ENCODE peak calls at places on chromosomes 7 and 10, in seven cellular contexts. J is stomach; A is H9; H is CD4-positive, alpha-beta memory T cell; W is IMR-90; U is neural progenitor cell; X is CD8-positive, alpha-beta T cell. E is an unnamed sample. For H3K4me1, the result is how much of the 10 kb centered on the place peaks cover.

GRCh38 chr10:103663802-103664201 is 170.3 kb downstream of the NEURL1 start:
- DNase-seq in A (no peak), X (no peak), H (no peak), W (no peak), U (no peak), J (peak), E (no peak)

GRCh38 chr10:113007343-113007771 is 57.3 kb downstream of the TCF7L2 start:
- DNase-seq in W (no peak), J (no peak), A (no peak), U (no peak), H (peak), X (peak), E (no peak)

GRCh38 chr10:95266674-95267095 is 24.1 kb downstream of the PDLIM1 start:
- DNase-seq in W (peak), H (no peak), A (no peak), U (peak), J (no peak), X (no peak), E (peak)

GRCh38 chr10:108424656-108425055 is 1260.2 kb upstream of the SORCS1 start:
- DNase-seq in W (peak), J (no peak), X (no peak), U (no peak), A (no peak), H (no peak), E (no peak)

GRCh38 chr7:120942861-120943260 is 7.7 kb upstream of the ING3 start:
- DNase-seq in W (no peak), H (no peak), J (no peak), A (no peak), U (no peak), X (no peak), E (no peak)

GRCh38 chr10:128642502-128642901 is 516.3 kb upstream of the MKI67 start:
- DNase-seq in J (no peak), H (no peak), X (no peak), W (no peak), U (no peak), A (no peak), E (no peak)

GRCh38 chr10:99983280-99983988 is 26.3 kb downstream of the DNMBP start:
- DNase-seq in H (no peak), J (no peak), U (no peak), X (no peak), W (peak), A (no peak), E (no peak)

GRCh38 chr7:114173170-114173569 is 241.4 kb upstream of the FOXP2 start:
- DNase-seq in A (no peak), J (no peak), U (no peak), H (no peak), X (no peak), W (no peak), E (no peak)

GRCh38 chr7:154879629-154880028 is 123.3 kb downstream of the PAXIP1 start:
- DNase-seq in U (no peak), H (no peak), W (no peak), A (no peak), X (no peak), J (peak), E (no peak)

GRCh38 chr7:136912339-136912738 is 43.9 kb downstream of the CHRM2 start:
- DNase-seq in X (no peak), J (no peak), W (no peak), A (no peak), H (no peak), U (no peak), E (no peak)

GRCh38 chr10:113487154-113487553 is 65.7 kb upstream of the HABP2 start:
- DNase-seq in A (no peak), J (no peak), W (no peak), U (no peak), X (no peak), H (no peak), E (no peak)

GRCh38 chr7:139762886-139763285 is 14.9 kb downstream of the HIPK2 start:
- DNase-seq in J (no peak), X (no peak), A (no peak), W (peak), H (no peak), U (no peak), E (no peak)

GRCh38 chr7:159097661-159098423 is 46.8 kb downstream of the VIPR2 start:
- DNase-seq in J (peak), H (no peak), U (peak), A (peak), X (no peak), W (no peak), E (no peak)

GRCh38 chr10:59995862-59996261 is 89.5 kb upstream of the CCDC6 start:
- DNase-seq in A (no peak), H (no peak), J (no peak), W (no peak), X (no peak), U (no peak), E (peak)

GRCh38 chr7:66205736-66206080 is 574 bp downstream of the TPST1 start:
- DNase-seq in U (peak), X (no peak), W (no peak), J (no peak), A (peak), H (no peak), E (no peak)

GRCh38 chr7:157702311-157703023 is 365.7 kb downstream of the DNAJB6 start:
- DNase-seq in J (peak), W (no peak), U (no peak), A (no peak), H (no peak), X (no peak), E (no peak)

GRCh38 chr7:111107576-111107975 is 16.6 kb downstream of the LRRN3 start:
- DNase-seq in W (peak), U (no peak), A (no peak), J (no peak), X (no peak), H (no peak), E (no peak)

GRCh38 chr7:114082934-114083647 is 164.3 kb upstream of the PPP1R3A start:
- DNase-seq in W (no peak), X (no peak), J (no peak), A (peak), H (no peak), U (peak), E (no peak)

GRCh38 chr7:124276005-124276606 is 243.2 kb upstream of the TMEM229A start:
- DNase-seq in A (peak), U (peak), H (no peak), W (peak), X (no peak), J (no peak), E (peak)

GRCh38 chr10:852386-852785 is 79.1 kb downstream of the LARP4B start:
- DNase-seq in H (no peak), X (no peak), U (no peak), A (no peak), J (no peak), W (no peak), E (no peak)

GRCh38 chr7:27097686-27098492 is 2.1 kb upstream of the HOXA1 start:
- DNase-seq in W (peak), A (no peak), J (no peak), X (no peak), H (no peak), U (peak), E (peak)

GRCh38 chr7:141585592-141586510 is 34.6 kb downstream of the AGK start:
- DNase-seq in W (peak), U (no peak), A (no peak), X (no peak), H (no peak), J (no peak), E (peak)

GRCh38 chr7:23055582-23056178 is 41.8 kb upstream of the HYCC1 start:
- DNase-seq in H (peak), J (peak), X (peak), W (peak), A (peak), U (peak), E (peak)

GRCh38 chr10:83522456-83522855 is 616.9 kb upstream of the GHITM start:
- DNase-seq in U (no peak), J (no peak), A (no peak), H (no peak), W (no peak), X (no peak), E (no peak)

GRCh38 chr10:126474031-126474430 is 85.8 kb upstream of the ADAM12 start:
- DNase-seq in A (no peak), H (no peak), U (no peak), J (no peak), X (no peak), W (no peak), E (no peak)

GRCh38 chr7:36820527-36821170 is 96.4 kb upstream of the AOAH start:
- DNase-seq in W (no peak), U (no peak), A (no peak), X (no peak), H (no peak), J (no peak), E (peak)

GRCh38 chr7:66016131-66016461 is 34.1 kb upstream of the GUSB start:
- DNase-seq in U (no peak), J (no peak), W (peak), X (no peak), A (no peak), H (no peak), E (peak)

GRCh38 chr7:17696422-17696821 is 243.9 kb downstream of the SNX13 start:
- DNase-seq in J (no peak), H (no peak), W (peak), X (no peak), A (no peak), U (no peak), E (peak)

GRCh38 chr7:24920702-24921679 is 59.0 kb downstream of the OSBPL3 start:
- DNase-seq in W (no peak), U (peak), J (peak), X (no peak), A (no peak), H (no peak), E (peak)

GRCh38 chr10:89793649-89794254 is 92.4 kb downstream of the KIF20B start:
- DNase-seq in J (no peak), W (peak), U (peak), X (no peak), H (peak), A (peak), E (peak)

GRCh38 chr7:26367219-26367711 is 75.6 kb downstream of the SNX10 start:
- DNase-seq in H (no peak), J (no peak), X (no peak), U (no peak), A (no peak), W (no peak), E (no peak)

DNA sequence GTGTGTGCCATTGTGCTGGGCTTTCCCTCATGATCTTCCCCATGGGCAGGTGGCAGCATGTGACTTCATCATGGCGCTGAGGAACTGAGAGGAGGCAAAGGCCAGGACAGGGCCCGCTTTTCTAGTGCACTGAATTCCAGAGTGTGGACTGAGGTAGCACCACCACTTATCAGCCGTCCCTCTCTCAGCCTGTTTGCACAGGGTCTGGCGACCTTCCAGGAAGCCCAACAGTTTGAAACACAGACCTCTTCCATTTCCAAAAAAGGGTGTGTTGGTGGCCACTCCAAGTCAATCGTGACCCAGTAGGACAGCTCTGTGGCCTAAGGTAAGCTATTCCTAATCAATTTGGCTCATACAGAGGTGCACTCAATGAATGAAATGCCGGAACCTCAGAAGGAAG is 4.4 kb downstream of the DNAJC30 start:
- DNase-seq in U (no peak), J (no peak), X (no peak), H (no peak), W (no peak), A (no peak), E (no peak)
- H3K4me1 ChIP-seq in U (under half), J (under half), X (under half), H (under half), W (under half), A (under half), E (under half)

GRCh38 chr7:74482629-74483401 is 29.1 kb downstream of the GTF2IRD1 start:
- DNase-seq in U (no peak), W (peak), A (no peak), H (no peak), J (no peak), X (no peak), E (no peak)

GRCh38 chr7:74480861-74481417 is 27.2 kb downstream of the GTF2IRD1 start:
- DNase-seq in H (no peak), X (no peak), J (peak), A (no peak), W (peak), U (no peak), E (peak)

GRCh38 chr7:74481458-74482324 is 28.0 kb downstream of the GTF2IRD1 start:
- DNase-seq in J (no peak), H (no peak), W (peak), A (no peak), X (no peak), U (no peak), E (no peak)

GRCh38 chr7:74485611-74486010 is 31.9 kb downstream of the GTF2IRD1 start:
- DNase-seq in H (no peak), W (no peak), X (no peak), A (no peak), J (no peak), U (no peak), E (no peak)

GRCh38 chr7:74483402-74484336 is 30.0 kb downstream of the GTF2IRD1 start:
- DNase-seq in W (peak), U (no peak), A (no peak), X (no peak), J (no peak), H (no peak), E (no peak)
- H3K4me1 ChIP-seq in W (under half), U (under half), A (under half), X (under half), J (under half), H (under half), E (under half)

GRCh38 chr10:97628228-97628627 is 5.1 kb downstream of the MORN4 start:
- DNase-seq in A (no peak), W (no peak), U (no peak), X (no peak), H (no peak), J (no peak), E (no peak)

GRCh38 chr10:97618733-97619132 is 14.6 kb downstream of the MORN4 start:
- DNase-seq in H (no peak), W (no peak), X (no peak), A (no peak), J (no peak), U (no peak), E (no peak)

GRCh38 chr10:97627731-97628130 is 5.6 kb downstream of the MORN4 start:
- DNase-seq in A (no peak), H (no peak), W (no peak), U (no peak), J (no peak), X (no peak), E (no peak)

GRCh38 chr10:97618285-97618684 is 15.0 kb downstream of the MORN4 start:
- DNase-seq in A (no peak), U (no peak), X (no peak), J (no peak), H (no peak), W (no peak), E (no peak)

GRCh38 chr10:97623277-97623676 is 10.0 kb downstream of the MORN4 start:
- DNase-seq in X (no peak), J (no peak), H (no peak), A (no peak), W (no peak), U (no peak), E (no peak)
- H3K4me1 ChIP-seq in X (under half), J (under half), H (under half), A (under half), W (under half), U (under half), E (under half)

DNA sequence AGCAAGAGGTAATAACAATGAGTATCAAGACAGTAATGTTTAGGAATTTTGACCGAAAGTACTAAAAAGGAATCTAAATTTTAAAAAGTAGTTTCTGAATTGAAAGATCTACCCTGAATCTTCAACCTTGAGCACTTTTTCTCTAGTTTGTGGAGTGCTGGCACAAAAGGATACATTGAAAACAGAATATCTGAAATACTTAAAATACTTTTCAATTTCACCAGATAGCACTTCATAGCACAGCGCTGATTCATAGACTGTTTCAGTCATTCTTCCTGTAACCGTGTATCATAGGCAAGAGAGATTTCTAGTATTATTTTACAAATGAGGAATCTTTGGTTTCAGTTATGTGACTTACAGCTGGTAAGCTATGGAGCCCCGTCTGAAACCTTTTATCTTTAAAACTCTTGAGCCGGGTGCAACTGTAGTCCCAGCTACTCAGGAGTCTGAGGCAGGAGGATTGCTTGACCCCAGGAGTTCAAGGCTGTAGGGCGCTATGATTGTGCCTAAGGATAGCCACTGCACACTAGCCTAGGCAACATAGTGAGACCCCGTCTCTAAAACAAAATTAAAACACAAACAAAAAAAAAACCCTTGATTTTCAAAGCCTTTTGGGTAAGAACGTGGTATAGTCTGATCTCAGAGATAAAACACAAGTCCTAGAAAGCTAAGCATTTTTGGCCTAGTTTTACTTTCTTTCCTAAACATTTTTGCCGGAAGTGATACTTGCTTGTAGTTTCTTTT is 35.1 kb downstream of the FHIP2A start:
- DNase-seq in U (no peak), J (no peak), A (no peak), X (no peak), W (peak), H (peak), E (peak)
- H3K4me1 ChIP-seq in U (under half), J (under half), A (under half), X (under half), W (under half), H (under half), E (under half)

GRCh38 chr7:29340691-29341090 is 146.1 kb downstream of the CHN2 start:
- DNase-seq in W (no peak), J (no peak), U (no peak), H (no peak), X (no peak), A (no peak), E (no peak)

GRCh38 chr7:29335188-29336083 is 140.9 kb downstream of the CHN2 start:
- DNase-seq in H (no peak), X (no peak), W (no peak), A (no peak), U (no peak), J (no peak), E (no peak)

GRCh38 chr7:29336851-29337627 is 142.5 kb downstream of the CHN2 start:
- DNase-seq in H (no peak), U (no peak), A (no peak), X (peak), W (no peak), J (no peak), E (no peak)

GRCh38 chr7:29341156-29341555 is 146.6 kb downstream of the CHN2 start:
- DNase-seq in X (no peak), H (no peak), J (no peak), A (no peak), W (no peak), U (no peak), E (no peak)

GRCh38 chr7:29337628-29338116 is 143.1 kb downstream of the CHN2 start:
- DNase-seq in U (no peak), W (no peak), J (no peak), X (peak), A (no peak), H (peak), E (no peak)
- H3K4me1 ChIP-seq in U (under half), W (under half), J (under half), X (under half), A (under half), H (under half), E (under half)

GRCh38 chr7:107949443-107949935 is 53.5 kb downstream of the LAMB1 start:
- DNase-seq in J (no peak), U (no peak), A (no peak), X (no peak), H (no peak), W (no peak), E (no peak)
- H3K4me1 ChIP-seq in J (under half), U (under half), A (under half), X (under half), H (under half), W (under half), E (under half)

GRCh38 chr10:97319671-97320479 is 804 bp downstream of the FRAT1 start:
- DNase-seq in U (peak), A (peak), X (peak), W (no peak), J (peak), H (peak), E (peak)

GRCh38 chr10:97321807-97322195 is 2.7 kb downstream of the FRAT1 start:
- DNase-seq in U (peak), H (no peak), W (no peak), J (no peak), A (peak), X (no peak), E (no peak)

GRCh38 chr10:97318772-97319651 is at the start of gene FRAT1:
- DNase-seq in H (peak), W (peak), A (peak), J (peak), U (peak), X (peak), E (peak)

GRCh38 chr10:97320480-97321031 is 1.5 kb downstream of the FRAT1 start:
- DNase-seq in J (peak), U (no peak), H (no peak), W (no peak), A (peak), X (peak), E (no peak)

DNA sequence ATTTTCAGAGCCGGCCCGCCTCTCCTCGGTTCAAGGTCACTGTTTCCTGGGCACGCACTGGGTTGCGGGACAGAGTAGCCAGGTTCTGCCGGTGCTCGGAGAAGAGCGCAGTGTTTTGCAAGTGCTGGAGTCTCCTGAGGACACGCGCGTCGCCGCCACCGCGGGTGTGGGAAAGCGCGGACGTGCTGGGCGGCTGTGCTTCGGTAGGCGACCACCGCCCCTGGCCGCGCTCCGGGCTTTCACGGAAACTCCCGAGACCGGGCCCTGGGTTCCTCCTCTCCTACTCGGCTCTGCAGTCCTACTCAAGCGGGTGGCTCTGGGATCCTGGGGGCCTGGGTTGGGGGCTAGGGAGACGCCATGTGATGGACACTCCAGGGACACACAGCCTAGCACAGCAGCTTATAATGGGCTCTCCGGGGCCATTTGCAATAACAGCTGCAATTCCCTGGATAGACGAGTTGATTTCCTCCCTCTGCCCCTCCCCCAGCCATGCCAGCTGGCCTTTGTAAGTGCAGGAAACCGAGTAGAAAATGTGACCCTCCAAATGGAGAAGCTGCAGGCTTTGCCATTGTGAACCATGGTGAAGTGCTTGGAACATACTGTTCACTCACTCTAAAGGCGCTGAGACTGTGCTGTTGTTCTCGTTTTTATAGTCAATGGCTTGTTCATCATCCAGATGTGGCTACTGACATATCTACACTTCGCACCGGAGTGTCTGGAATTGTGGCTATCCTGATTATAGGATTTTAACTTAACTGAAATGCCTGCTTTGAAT is 2.1 kb downstream of the FRAT1 start:
- DNase-seq in X (no peak), W (no peak), H (no peak), U (peak), A (peak), J (no peak), E (no peak)
- H3K4me1 ChIP-seq in X (under half), W (under half), H (under half), U (under half), A (under half), J (under half), E (under half)

GRCh38 chr7:116717137-116717536 is 45.1 kb downstream of the MET start:
- DNase-seq in U (no peak), J (no peak), H (no peak), A (no peak), W (no peak), X (no peak), E (no peak)
- H3K4me1 ChIP-seq in U (under half), J (under half), H (under half), A (under half), W (under half), X (under half), E (under half)

GRCh38 chr7:51311166-51311565 is 5.4 kb downstream of the COBL start:
- DNase-seq in A (no peak), U (peak), H (no peak), J (no peak), W (no peak), X (no peak), E (no peak)
- H3K4me1 ChIP-seq in A (under half), U (under half), H (under half), J (under half), W (under half), X (under half), E (under half)

E was measured in foreskin keratinocyte.